ENCODE peak calls at places on chromosomes 4 and X, in four cellular contexts. Z is lower leg skin, G is neural crest cell, U is suprapubic skin. K is an unnamed sample.

GRCh38 chrX:51332188-51332942 is at the start of gene NUDT10:
- DNase-seq in U (no peak), G (peak), Z (no peak), K (peak)

GRCh38 chr4:77155631-77156345 is 1.2 kb upstream of the CCNG2 start:
- DNase-seq in G (no peak), U (no peak), Z (no peak), K (no peak)

GRCh38 chr4:81635747-81636146 is 164.0 kb upstream of the RASGEF1B start:
- DNase-seq in G (no peak), U (no peak), Z (no peak), K (no peak)

GRCh38 chr4:59770865-59771264 is 1429.3 kb upstream of the ADGRL3 start:
- DNase-seq in Z (no peak), G (no peak), U (no peak), K (no peak)

GRCh38 chr4:184451726-184452125 is 22.6 kb downstream of the IRF2 start:
- DNase-seq in G (no peak), U (no peak), Z (no peak), K (no peak)

GRCh38 chrX:49309401-49309981 is 6.0 kb downstream of the GAGE10 start:
- DNase-seq in Z (no peak), G (no peak), U (no peak), K (no peak)

GRCh38 chr4:39469429-39470077 is 10.7 kb downstream of the LIAS start:
- DNase-seq in U (no peak), Z (no peak), G (peak), K (peak)

GRCh38 chrX:120468071-120468470 is 1.0 kb downstream of the LAMP2 start:
- DNase-seq in Z (no peak), G (no peak), U (no peak), K (no peak)

GRCh38 chr4:93317046-93317445 is 511.5 kb upstream of the ATOH1 start:
- DNase-seq in G (no peak), U (no peak), Z (no peak), K (no peak)

GRCh38 chr4:112112590-112113170 is 32.6 kb upstream of the FAM241A start:
- DNase-seq in U (no peak), Z (no peak), G (no peak), K (no peak)

GRCh38 chrX:124289443-124289842 is 43.0 kb upstream of the TEX13D start:
- DNase-seq in U (no peak), Z (no peak), G (no peak), K (no peak)

GRCh38 chrX:107482046-107482445 is 32.6 kb downstream of the FRMPD3 start:
- DNase-seq in G (no peak), U (no peak), Z (peak), K (no peak)

GRCh38 chrX:97021680-97022079 is 138.0 kb downstream of the RPA4 start:
- DNase-seq in Z (no peak), U (no peak), G (no peak), K (no peak)

GRCh38 chr4:22754091-22754490 is 61.4 kb downstream of the GBA3 start:
- DNase-seq in G (no peak), Z (no peak), U (no peak), K (no peak)

GRCh38 chr4:52868138-52868537 is 6.0 kb downstream of the RASL11B start:
- DNase-seq in U (no peak), Z (no peak), G (no peak), K (no peak)

GRCh38 chrX:39967348-39967747 is 130.4 kb downstream of the BCOR start:
- DNase-seq in G (no peak), Z (no peak), U (no peak), K (no peak)

GRCh38 chrX:119692241-119693031 is 532 bp downstream of the SEPTIN6 start:
- DNase-seq in Z (peak), G (peak), U (no peak), K (peak)

GRCh38 chr4:96652821-96653220 is 812.9 kb downstream of the PDHA2 start:
- DNase-seq in Z (no peak), G (no peak), U (no peak), K (no peak)

GRCh38 chr4:140188975-140189374 is 35.0 kb upstream of the MAML3 start:
- DNase-seq in Z (no peak), U (no peak), G (no peak), K (no peak)

GRCh38 chr4:74100531-74100930 is 1.5 kb upstream of the CXCL2 start:
- DNase-seq in Z (no peak), G (no peak), U (no peak), K (no peak)

GRCh38 chrX:118807151-118808017 is 16.2 kb upstream of the ZCCHC12 start:
- DNase-seq in Z (no peak), U (no peak), G (peak), K (no peak)

GRCh38 chr4:54877006-54877405 is 219.2 kb downstream of the KIT start:
- DNase-seq in Z (no peak), U (no peak), G (no peak), K (no peak)

GRCh38 chr4:10625130-10625529 is 59.4 kb downstream of the CLNK start:
- DNase-seq in U (no peak), G (no peak), Z (no peak), K (no peak)

GRCh38 chrX:134931550-134931949 is 59.2 kb upstream of the SMIM10 start:
- DNase-seq in U (no peak), G (no peak), Z (no peak), K (no peak)

GRCh38 chr4:69640289-69640688 is 847 bp upstream of the UGT2A2 start:
- DNase-seq in U (no peak), Z (no peak), G (no peak), K (no peak)

DNA sequence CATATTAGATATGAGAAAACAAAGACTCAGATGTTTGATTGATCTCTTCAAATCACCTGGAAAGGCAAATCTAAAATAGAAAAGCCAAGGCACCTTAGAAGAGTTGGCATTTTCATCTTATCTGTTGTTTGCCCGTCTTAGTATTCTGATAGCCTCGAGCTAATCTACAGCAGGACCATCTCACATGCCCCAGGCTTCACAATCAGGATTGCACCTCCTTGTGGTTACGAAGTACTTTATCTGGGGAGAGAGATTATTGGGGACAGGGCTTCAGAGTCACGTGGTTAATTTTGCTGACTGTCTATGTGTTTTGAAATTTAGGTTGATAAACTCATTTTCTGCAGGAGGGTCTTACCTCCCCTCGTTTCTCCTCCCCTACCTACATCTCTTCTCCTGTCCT is 313.1 kb upstream of the ANXA10 start:
- DNase-seq in Z (no peak), U (no peak), G (no peak), K (no peak)
- TF ChIP-seq CTCF in Z (no peak), U (no peak), G (no peak), K (no peak)

GRCh38 chr4:33873791-33874190 is 2370.5 kb downstream of the ARAP2 start:
- DNase-seq in U (no peak), G (no peak), Z (no peak), K (no peak)
- TF ChIP-seq CTCF in U (no peak), G (no peak), Z (no peak), K (no peak)

GRCh38 chr4:187666634-187667033 is 328.9 kb upstream of the ZFP42 start:
- DNase-seq in G (no peak), U (no peak), Z (no peak), K (no peak)
- TF ChIP-seq CTCF in G (no peak), U (no peak), Z (no peak), K (no peak)

GRCh38 chrX:112247714-112248113 is 165.1 kb upstream of the TRPC5 start:
- DNase-seq in Z (no peak), G (no peak), U (no peak), K (no peak)
- TF ChIP-seq CTCF in Z (no peak), G (no peak), U (no peak), K (no peak)

DNA sequence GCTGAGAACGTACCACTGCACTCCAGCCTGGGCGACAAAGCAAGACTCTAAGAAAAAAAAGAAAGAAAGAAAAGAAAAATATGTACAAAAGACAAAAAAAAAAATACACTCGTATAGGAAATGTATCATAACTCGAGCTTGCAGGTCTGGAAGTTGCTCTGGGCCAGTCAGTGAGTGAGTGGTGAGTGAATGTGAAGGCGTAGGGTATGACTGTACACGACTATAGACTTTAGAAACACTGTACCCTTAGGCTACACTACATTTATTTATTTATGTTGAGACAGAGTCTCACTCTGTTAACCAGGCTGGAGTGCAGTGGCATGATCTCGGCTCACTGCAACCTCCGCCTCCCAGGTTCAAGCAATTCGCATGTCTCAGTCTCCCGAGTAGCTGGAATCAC is 29.4 kb downstream of the EVC2 start:
- DNase-seq in G (no peak), Z (peak), U (no peak), K (no peak)
- TF ChIP-seq CTCF in G (no peak), Z (no peak), U (no peak), K (no peak)

DNA sequence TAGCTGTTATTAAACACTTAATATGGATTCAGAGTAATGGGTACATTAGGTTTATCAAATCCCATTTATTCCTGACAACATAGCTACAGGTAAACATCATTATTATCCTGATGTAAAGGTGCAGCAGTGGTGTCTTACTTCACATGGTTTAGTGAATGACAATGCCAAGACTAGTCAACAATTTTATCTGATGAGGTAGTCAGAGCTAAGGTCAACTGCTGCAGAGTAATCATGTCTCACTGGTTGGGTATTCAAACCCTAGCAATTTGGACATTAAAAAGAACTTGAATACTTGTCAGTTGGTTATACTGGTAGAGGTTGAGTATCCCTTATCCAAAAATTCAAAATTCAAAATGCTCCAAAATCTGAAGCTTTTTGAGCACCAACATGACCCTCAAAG is 117.6 kb downstream of the MAB21L2 start:
- DNase-seq in Z (no peak), G (no peak), U (no peak), K (no peak)
- TF ChIP-seq CTCF in Z (no peak), G (no peak), U (no peak), K (no peak)

GRCh38 chr4:7342223-7342576 is 92.5 kb downstream of the PSAPL1 start:
- DNase-seq in G (no peak), U (no peak), Z (no peak), K (no peak)

GRCh38 chr4:7339751-7340552 is 94.8 kb downstream of the PSAPL1 start:
- DNase-seq in Z (no peak), U (no peak), G (no peak), K (no peak)

GRCh38 chr4:7338876-7339623 is 95.7 kb downstream of the PSAPL1 start:
- DNase-seq in Z (no peak), U (no peak), G (no peak), K (no peak)

GRCh38 chr4:7341486-7342222 is 93.1 kb downstream of the PSAPL1 start:
- DNase-seq in U (no peak), Z (no peak), G (no peak), K (no peak)

GRCh38 chr4:7340553-7341433 is 93.9 kb downstream of the PSAPL1 start:
- DNase-seq in Z (no peak), G (no peak), U (no peak), K (no peak)
- TF ChIP-seq CTCF in Z (no peak), G (no peak), U (no peak), K (no peak)